ENCODE peak calls at places on chromosomes 12 and 14, in five cellular contexts. One of them, this sample, is unnamed.

GRCh38 chr12:71655907-71656306 is 7.7 kb downstream of the ZFC3H1 start:
- DNase-seq in HepG2: no peak
- DNase-seq in ovary: no peak
- DNase-seq in SK-N-SH: no peak
- DNase-seq in esophagus muscularis mucosa: no peak
- DNase-seq in this sample: no peak

GRCh38 chr12:49345048-49345839 is 1.4 kb upstream of the DNAJC22 start:
- DNase-seq in ovary: no peak
- DNase-seq in HepG2: no peak
- DNase-seq in esophagus muscularis mucosa: no peak
- DNase-seq in SK-N-SH: peak; percentile 82
- DNase-seq in this sample: peak; percentile 35

GRCh38 chr14:32472512-32473472 is 143.7 kb downstream of the AKAP6 start:
- DNase-seq in ovary: no peak
- DNase-seq in esophagus muscularis mucosa: no peak
- DNase-seq in SK-N-SH: no peak
- DNase-seq in HepG2: peak; percentile 38
- DNase-seq in this sample: no peak

GRCh38 chr14:72925815-72926291 is 411 bp upstream of the DCAF4 start:
- DNase-seq in ovary: no peak
- DNase-seq in esophagus muscularis mucosa: no peak
- DNase-seq in HepG2: no peak
- DNase-seq in SK-N-SH: no peak
- DNase-seq in this sample: no peak

GRCh38 chr12:70074510-70074909 is 168.7 kb upstream of the CNOT2 start:
- DNase-seq in esophagus muscularis mucosa: no peak
- DNase-seq in HepG2: no peak
- DNase-seq in SK-N-SH: no peak
- DNase-seq in ovary: no peak
- DNase-seq in this sample: no peak

GRCh38 chr14:23117371-23118020 is 1.6 kb downstream of the CEBPE start:
- DNase-seq in esophagus muscularis mucosa: no peak
- DNase-seq in ovary: no peak
- DNase-seq in SK-N-SH: no peak
- DNase-seq in HepG2: no peak
- DNase-seq in this sample: no peak

GRCh38 chr14:103890836-103891666 is 37.2 kb upstream of the TDRD9 start:
- DNase-seq in ovary: no peak
- DNase-seq in esophagus muscularis mucosa: no peak
- DNase-seq in SK-N-SH: peak; percentile 42
- DNase-seq in HepG2: peak; percentile 34
- DNase-seq in this sample: peak; percentile 83

GRCh38 chr14:56905282-56905681 is 95.0 kb upstream of the OTX2 start:
- DNase-seq in SK-N-SH: no peak
- DNase-seq in HepG2: no peak
- DNase-seq in ovary: no peak
- DNase-seq in esophagus muscularis mucosa: no peak
- DNase-seq in this sample: no peak

GRCh38 chr12:128637616-128638606 is 185.8 kb downstream of the SLC15A4 start:
- DNase-seq in esophagus muscularis mucosa: no peak
- DNase-seq in SK-N-SH: no peak
- DNase-seq in HepG2: no peak
- DNase-seq in ovary: no peak
- DNase-seq in this sample: no peak

GRCh38 chr14:58747181-58747580 is 109.4 kb downstream of the DACT1 start:
- DNase-seq in SK-N-SH: no peak
- DNase-seq in esophagus muscularis mucosa: no peak
- DNase-seq in ovary: peak; percentile 36
- DNase-seq in HepG2: no peak
- DNase-seq in this sample: no peak

GRCh38 chr12:88559772-88560171 is 20.5 kb downstream of the KITLG start:
- DNase-seq in HepG2: no peak
- DNase-seq in ovary: no peak
- DNase-seq in SK-N-SH: no peak
- DNase-seq in esophagus muscularis mucosa: no peak
- DNase-seq in this sample: no peak

GRCh38 chr12:93174048-93174447 is 203.7 kb upstream of the NUDT4 start:
- DNase-seq in HepG2: no peak
- DNase-seq in SK-N-SH: peak; percentile 19
- DNase-seq in ovary: no peak
- DNase-seq in esophagus muscularis mucosa: no peak
- DNase-seq in this sample: no peak

GRCh38 chr14:50425816-50426215 is 29.1 kb upstream of the CDKL1 start:
- DNase-seq in HepG2: no peak
- DNase-seq in ovary: no peak
- DNase-seq in esophagus muscularis mucosa: no peak
- DNase-seq in SK-N-SH: no peak
- DNase-seq in this sample: no peak

GRCh38 chr12:90974286-90974685 is 19.3 kb upstream of the CCER1 start:
- DNase-seq in ovary: no peak
- DNase-seq in SK-N-SH: no peak
- DNase-seq in esophagus muscularis mucosa: no peak
- DNase-seq in HepG2: no peak
- DNase-seq in this sample: no peak

GRCh38 chr14:58428011-58428807 is 690 bp downstream of the KIAA0586 start:
- DNase-seq in esophagus muscularis mucosa: no peak
- DNase-seq in SK-N-SH: peak; percentile 35
- DNase-seq in ovary: no peak
- DNase-seq in HepG2: peak; percentile 56
- DNase-seq in this sample: no peak

GRCh38 chr12:103011974-103012763 is 54.7 kb downstream of the ASCL1 start:
- DNase-seq in HepG2: no peak
- DNase-seq in ovary: no peak
- DNase-seq in esophagus muscularis mucosa: no peak
- DNase-seq in SK-N-SH: peak; percentile 58
- DNase-seq in this sample: no peak

GRCh38 chr12:128190614-128191013 is 76.4 kb upstream of the TMEM132C start:
- DNase-seq in ovary: no peak
- DNase-seq in HepG2: no peak
- DNase-seq in SK-N-SH: peak; percentile 69
- DNase-seq in esophagus muscularis mucosa: no peak
- DNase-seq in this sample: no peak

GRCh38 chr14:24136684-24137528 is 912 bp downstream of the PSME1 start:
- DNase-seq in HepG2: no peak
- DNase-seq in SK-N-SH: no peak
- DNase-seq in ovary: peak; percentile 40
- DNase-seq in esophagus muscularis mucosa: no peak
- DNase-seq in this sample: no peak

GRCh38 chr14:24135584-24135833 is 485 bp upstream of the PSME1 start:
- DNase-seq in ovary: no peak
- DNase-seq in HepG2: no peak
- DNase-seq in SK-N-SH: no peak
- DNase-seq in esophagus muscularis mucosa: no peak
- DNase-seq in this sample: no peak

GRCh38 chr14:24133730-24134129 is 2.3 kb upstream of the PSME1 start:
- DNase-seq in SK-N-SH: no peak
- DNase-seq in esophagus muscularis mucosa: no peak
- DNase-seq in HepG2: no peak
- DNase-seq in ovary: no peak
- DNase-seq in this sample: no peak

GRCh38 chr14:24137529-24138395 is 1.8 kb downstream of the PSME1 start:
- DNase-seq in esophagus muscularis mucosa: no peak
- DNase-seq in HepG2: no peak
- DNase-seq in SK-N-SH: no peak
- DNase-seq in ovary: no peak
- DNase-seq in this sample: no peak

GRCh38 chr14:24135834-24136683 is at the start of gene PSME1:
- DNase-seq in SK-N-SH: peak; percentile 98
- DNase-seq in HepG2: peak; percentile 93
- DNase-seq in esophagus muscularis mucosa: peak; percentile 97
- DNase-seq in ovary: peak; percentile 95
- DNase-seq in this sample: peak; percentile 97
- TF ChIP-seq EP300 in SK-N-SH: no peak
- TF ChIP-seq EP300 in HepG2: no peak
- TF ChIP-seq EP300 in esophagus muscularis mucosa: no peak
- TF ChIP-seq EP300 in ovary: no peak
- TF ChIP-seq EP300 in this sample: no peak

GRCh38 chr14:68863610-68864300 is 70.9 kb upstream of the ZFP36L1 start:
- DNase-seq in SK-N-SH: no peak
- DNase-seq in esophagus muscularis mucosa: no peak
- DNase-seq in HepG2: no peak
- DNase-seq in ovary: no peak
- DNase-seq in this sample: no peak
- TF ChIP-seq CTCF in SK-N-SH: no peak
- TF ChIP-seq CTCF in esophagus muscularis mucosa: no peak
- TF ChIP-seq CTCF in HepG2: no peak
- TF ChIP-seq CTCF in ovary: no peak
- TF ChIP-seq CTCF in this sample: no peak

GRCh38 chr12:63124778-63125177 is 26.2 kb downstream of the AVPR1A start:
- DNase-seq in esophagus muscularis mucosa: no peak
- DNase-seq in SK-N-SH: no peak
- DNase-seq in HepG2: no peak
- DNase-seq in ovary: no peak
- DNase-seq in this sample: no peak

GRCh38 chr12:63133981-63134380 is 17.0 kb downstream of the AVPR1A start:
- DNase-seq in ovary: no peak
- DNase-seq in SK-N-SH: no peak
- DNase-seq in esophagus muscularis mucosa: no peak
- DNase-seq in HepG2: no peak
- DNase-seq in this sample: no peak

GRCh38 chr12:63132201-63132600 is 18.8 kb downstream of the AVPR1A start:
- DNase-seq in ovary: no peak
- DNase-seq in HepG2: no peak
- DNase-seq in SK-N-SH: no peak
- DNase-seq in esophagus muscularis mucosa: no peak
- DNase-seq in this sample: no peak

GRCh38 chr12:63129927-63130326 is 21.1 kb downstream of the AVPR1A start:
- DNase-seq in SK-N-SH: no peak
- DNase-seq in ovary: no peak
- DNase-seq in HepG2: no peak
- DNase-seq in esophagus muscularis mucosa: no peak
- DNase-seq in this sample: no peak
- TF ChIP-seq EP300 in SK-N-SH: no peak
- TF ChIP-seq EP300 in ovary: no peak
- TF ChIP-seq EP300 in HepG2: no peak
- TF ChIP-seq EP300 in esophagus muscularis mucosa: no peak
- TF ChIP-seq EP300 in this sample: no peak

DNA sequence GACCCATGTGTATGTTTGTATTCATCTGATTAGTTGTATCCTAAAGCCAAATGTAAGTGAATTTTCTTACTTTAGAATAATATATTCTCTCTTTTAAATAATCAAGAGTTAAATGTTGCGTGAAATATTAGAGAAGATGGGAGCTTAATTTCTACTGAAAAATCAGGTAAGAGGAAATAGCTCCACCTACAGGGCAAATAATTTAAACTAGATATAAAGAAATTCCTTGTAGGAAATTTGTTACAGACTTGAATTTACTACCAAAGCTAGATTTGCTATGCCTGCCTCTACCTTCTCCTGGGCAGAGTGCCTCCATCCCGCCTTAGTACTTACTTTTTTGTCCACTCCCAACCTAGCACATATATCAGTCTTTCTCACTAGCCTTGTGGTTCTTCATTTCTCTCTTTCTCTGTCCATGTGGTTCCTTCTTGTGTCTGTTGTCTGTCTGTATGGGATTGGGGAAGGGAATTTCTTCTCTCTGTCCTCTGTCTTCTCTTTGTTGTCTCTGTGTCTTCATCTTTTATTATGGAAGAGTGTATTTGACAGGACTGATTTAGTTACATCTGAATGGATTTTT is 44.7 kb downstream of the PALS1 start:
- DNase-seq in HepG2: peak; percentile 25
- DNase-seq in SK-N-SH: peak; percentile 29
- DNase-seq in ovary: no peak
- DNase-seq in esophagus muscularis mucosa: no peak
- DNase-seq in this sample: no peak
- TF ChIP-seq CTCF in HepG2: peak; percentile 33
- TF ChIP-seq CTCF in SK-N-SH: peak; percentile 73
- TF ChIP-seq CTCF in ovary: peak; percentile 31
- TF ChIP-seq CTCF in esophagus muscularis mucosa: peak; percentile 64
- TF ChIP-seq CTCF in this sample: no peak

GRCh38 chr12:2248087-2248900 is 195.5 kb downstream of the CACNA1C start:
- DNase-seq in SK-N-SH: peak; percentile 47
- DNase-seq in esophagus muscularis mucosa: no peak
- DNase-seq in HepG2: peak; percentile 92
- DNase-seq in ovary: no peak
- DNase-seq in this sample: no peak
- TF ChIP-seq EP300 in SK-N-SH: no peak
- TF ChIP-seq EP300 in esophagus muscularis mucosa: peak; percentile 96
- TF ChIP-seq EP300 in HepG2: peak; percentile 83
- TF ChIP-seq EP300 in ovary: no peak
- TF ChIP-seq EP300 in this sample: peak; percentile 13

GRCh38 chr12:51216652-51217051 is 1.2 kb downstream of the POU6F1 start:
- DNase-seq in ovary: no peak
- DNase-seq in HepG2: no peak
- DNase-seq in esophagus muscularis mucosa: no peak
- DNase-seq in SK-N-SH: no peak
- DNase-seq in this sample: no peak

GRCh38 chr12:51217133-51217967 is 512 bp downstream of the POU6F1 start:
- DNase-seq in SK-N-SH: peak; percentile 90
- DNase-seq in esophagus muscularis mucosa: peak; percentile 94
- DNase-seq in ovary: peak; percentile 80
- DNase-seq in HepG2: no peak
- DNase-seq in this sample: peak; percentile 57

GRCh38 chr12:51218607-51219161 is 822 bp upstream of the POU6F1 start:
- DNase-seq in HepG2: peak; percentile 41
- DNase-seq in ovary: no peak
- DNase-seq in SK-N-SH: no peak
- DNase-seq in esophagus muscularis mucosa: no peak
- DNase-seq in this sample: peak; percentile 65

GRCh38 chr12:51219345-51219744 is 1.5 kb upstream of the POU6F1 start:
- DNase-seq in esophagus muscularis mucosa: no peak
- DNase-seq in ovary: no peak
- DNase-seq in SK-N-SH: no peak
- DNase-seq in HepG2: peak; percentile 57
- DNase-seq in this sample: no peak

GRCh38 chr12:51217968-51218606 is at the start of gene POU6F1:
- DNase-seq in ovary: peak; percentile 85
- DNase-seq in esophagus muscularis mucosa: peak; percentile 93
- DNase-seq in SK-N-SH: peak; percentile 96
- DNase-seq in HepG2: peak; percentile 57
- DNase-seq in this sample: peak; percentile 72
- TF ChIP-seq CTCF in ovary: peak; percentile 34
- TF ChIP-seq CTCF in esophagus muscularis mucosa: peak; percentile 83
- TF ChIP-seq CTCF in SK-N-SH: peak; percentile 53
- TF ChIP-seq CTCF in HepG2: no peak
- TF ChIP-seq CTCF in this sample: peak; percentile 58

GRCh38 chr12:129723260-129723659 is 180.6 kb downstream of the TMEM132D start:
- DNase-seq in HepG2: no peak
- DNase-seq in esophagus muscularis mucosa: peak; percentile 74
- DNase-seq in ovary: no peak
- DNase-seq in SK-N-SH: no peak
- DNase-seq in this sample: no peak

GRCh38 chr12:129719426-129719825 is 184.4 kb downstream of the TMEM132D start:
- DNase-seq in esophagus muscularis mucosa: peak; percentile 34
- DNase-seq in ovary: no peak
- DNase-seq in HepG2: no peak
- DNase-seq in SK-N-SH: no peak
- DNase-seq in this sample: no peak

GRCh38 chr12:129720618-129721017 is 183.2 kb downstream of the TMEM132D start:
- DNase-seq in ovary: no peak
- DNase-seq in HepG2: no peak
- DNase-seq in SK-N-SH: no peak
- DNase-seq in esophagus muscularis mucosa: peak; percentile 75
- DNase-seq in this sample: no peak

GRCh38 chr12:129716825-129717224 is 187.0 kb downstream of the TMEM132D start:
- DNase-seq in esophagus muscularis mucosa: peak; percentile 86
- DNase-seq in SK-N-SH: no peak
- DNase-seq in HepG2: no peak
- DNase-seq in ovary: no peak
- DNase-seq in this sample: no peak

GRCh38 chr12:129717438-129717837 is 186.4 kb downstream of the TMEM132D start:
- DNase-seq in SK-N-SH: no peak
- DNase-seq in HepG2: no peak
- DNase-seq in ovary: no peak
- DNase-seq in esophagus muscularis mucosa: no peak
- DNase-seq in this sample: no peak
- TF ChIP-seq EP300 in SK-N-SH: no peak
- TF ChIP-seq EP300 in HepG2: no peak
- TF ChIP-seq EP300 in ovary: no peak
- TF ChIP-seq EP300 in esophagus muscularis mucosa: no peak
- TF ChIP-seq EP300 in this sample: no peak